ENCODE peak calls at places on chromosomes 2 and 18, in six cellular contexts. F is CD8-positive, alpha-beta memory T cell; D is PC-3; E is breast epithelium; A is bronchial epithelial cell; O is CD4-positive, CD25-positive, alpha-beta regulatory T cell. V is an unnamed sample.

GRCh38 chr18:28176933-28177827 is at the start of gene CDH2:
- DNase-seq in E (no peak), O (peak), F (no peak), A (peak), D (peak), V (peak)

GRCh38 chr2:41853427-41854191 is 194.2 kb upstream of the PKDCC start:
- DNase-seq in E (no peak), O (peak), F (no peak), A (peak), D (peak), V (peak)

GRCh38 chr2:159793265-159793664 is 4.7 kb downstream of the CD302 start:
- DNase-seq in O (no peak), F (no peak), E (no peak), A (no peak), D (no peak), V (no peak)

GRCh38 chr2:233402774-233403173 is 48.5 kb downstream of the DGKD start:
- DNase-seq in F (no peak), A (no peak), O (no peak), D (no peak), E (no peak), V (no peak)

GRCh38 chr2:67436221-67436620 is 39.1 kb downstream of the ETAA1 start:
- DNase-seq in O (no peak), A (no peak), E (no peak), D (no peak), F (no peak), V (no peak)

GRCh38 chr2:9250091-9250490 is 43.5 kb downstream of the ASAP2 start:
- DNase-seq in F (no peak), D (no peak), E (no peak), O (no peak), A (peak), V (no peak)

GRCh38 chr2:36362291-36362690 is 6.7 kb downstream of the CRIM1 start:
- DNase-seq in A (peak), O (no peak), F (no peak), D (no peak), E (no peak), V (no peak)

GRCh38 chr2:188293601-188294482 is 2.2 kb downstream of the GULP1 start:
- DNase-seq in F (no peak), O (no peak), D (peak), A (peak), E (peak), V (peak)

GRCh38 chr2:43155842-43156511 is 70.4 kb downstream of the ZFP36L2 start:
- DNase-seq in O (no peak), F (no peak), D (no peak), A (no peak), E (no peak), V (no peak)

GRCh38 chr2:198639580-198639979 is 818.2 kb downstream of the SATB2 start:
- DNase-seq in F (no peak), D (no peak), O (no peak), A (no peak), E (no peak), V (no peak)

GRCh38 chr2:172323256-172323655 is 104.1 kb upstream of the ITGA6 start:
- DNase-seq in F (no peak), O (no peak), E (no peak), D (no peak), A (peak), V (no peak)

GRCh38 chr2:45275235-45275805 is 266.1 kb upstream of the SIX2 start:
- DNase-seq in D (peak), F (no peak), A (peak), O (no peak), E (no peak), V (no peak)

GRCh38 chr2:179338681-179339080 is 74.0 kb upstream of the SESTD1 start:
- DNase-seq in E (no peak), O (no peak), D (no peak), A (peak), F (no peak), V (no peak)

GRCh38 chr2:147792966-147793617 is 51.7 kb upstream of the ACVR2A start:
- DNase-seq in O (no peak), F (no peak), D (no peak), A (no peak), E (no peak), V (no peak)

GRCh38 chr2:44170337-44170736 is 1.7 kb downstream of the PPM1B start:
- DNase-seq in O (no peak), E (no peak), A (peak), D (peak), F (no peak), V (no peak)

GRCh38 chr2:158457092-158457825 is 507 bp downstream of the PKP4 start:
- DNase-seq in D (peak), F (peak), E (peak), A (peak), O (peak), V (peak)

GRCh38 chr2:63081404-63081803 is 30.8 kb downstream of the OTX1 start:
- DNase-seq in O (no peak), D (no peak), A (no peak), E (no peak), F (no peak), V (no peak)

GRCh38 chr18:6575908-6576307 is 153.6 kb upstream of the ARHGAP28 start:
- DNase-seq in O (no peak), F (no peak), D (no peak), E (no peak), A (no peak), V (no peak)

GRCh38 chr2:126527836-126528490 is 128.0 kb upstream of the GYPC start:
- DNase-seq in A (no peak), F (peak), O (peak), E (no peak), D (no peak), V (peak)

GRCh38 chr2:227450921-227451654 is 20.9 kb upstream of the AGFG1 start:
- DNase-seq in F (no peak), A (no peak), D (no peak), O (no peak), E (no peak), V (no peak)

GRCh38 chr18:9824474-9824832 is 61.3 kb upstream of the TXNDC2 start:
- DNase-seq in F (no peak), O (no peak), A (no peak), E (no peak), D (no peak), V (no peak)

GRCh38 chr2:1553671-1554295 is 140.5 kb downstream of the TPO start:
- DNase-seq in E (peak), F (no peak), O (no peak), D (peak), A (peak), V (no peak)

GRCh38 chr2:60741588-60741987 is 14.5 kb upstream of the PAPOLG start:
- DNase-seq in E (no peak), O (no peak), A (no peak), F (no peak), D (no peak), V (no peak)

GRCh38 chr18:51890762-51891161 is 449.2 kb upstream of the DCC start:
- DNase-seq in E (peak), D (peak), F (no peak), A (peak), O (no peak), V (peak)

GRCh38 chr2:235946590-235946989 is 221.6 kb downstream of the GBX2 start:
- DNase-seq in D (no peak), F (no peak), E (no peak), A (no peak), O (no peak), V (no peak)

GRCh38 chr2:127986548-127987079 is 41.2 kb downstream of the SAP130 start:
- DNase-seq in A (no peak), E (no peak), F (no peak), D (no peak), O (no peak), V (no peak)

GRCh38 chr2:45968946-45969584 is 317.6 kb downstream of the PRKCE start:
- DNase-seq in E (no peak), D (no peak), F (no peak), A (no peak), O (no peak), V (no peak)